ENCODE peak calls at places on chromosomes 5 and 9, in four cellular contexts. Q, V, D and W are unnamed samples.

GRCh38 chr5:76256116-76256889 is 146.8 kb upstream of the IQGAP2 start:
- DNase-seq in Q (peak), V (peak), D (peak), W (peak)

GRCh38 chr9:110591526-110591925 is 12.0 kb upstream of the SVEP1 start:
- DNase-seq in Q (no peak), V (peak), D (no peak), W (no peak)

GRCh38 chr9:125511780-125512179 is 195.2 kb downstream of the MAPKAP1 start:
- DNase-seq in Q (no peak), V (no peak), D (no peak), W (no peak)

GRCh38 chr5:132905938-132906337 is 32.5 kb downstream of the LEAP2 start:
- DNase-seq in Q (no peak), V (peak), D (no peak), W (no peak)

GRCh38 chr5:59287361-59287760 is 606.2 kb downstream of the PDE4D start:
- DNase-seq in Q (no peak), V (no peak), D (peak), W (no peak)

GRCh38 chr9:18981471-18982245 is 51.4 kb downstream of the SAXO1 start:
- DNase-seq in Q (no peak), V (peak), D (no peak), W (no peak)

GRCh38 chr5:144004146-144004545 is 166.3 kb downstream of the YIPF5 start:
- DNase-seq in Q (no peak), V (peak), D (no peak), W (no peak)

GRCh38 chr5:98933446-98934072 is 4.8 kb upstream of the CHD1 start:
- DNase-seq in Q (no peak), V (no peak), D (no peak), W (no peak)

GRCh38 chr9:18798518-18799290 is 234.3 kb downstream of the SAXO1 start:
- DNase-seq in Q (no peak), V (no peak), D (no peak), W (no peak)

GRCh38 chr5:89187883-89188465 is 305.0 kb upstream of the MEF2C start:
- DNase-seq in Q (no peak), V (no peak), D (no peak), W (no peak)

GRCh38 chr5:150789943-150790611 is 11.5 kb downstream of the SMIM3 start:
- DNase-seq in Q (peak), V (peak), D (peak), W (peak)

GRCh38 chr9:123957168-123957721 is 27.3 kb upstream of the DENND1A start:
- DNase-seq in Q (peak), V (no peak), D (no peak), W (no peak)

GRCh38 chr5:59276277-59276647 is 617.3 kb downstream of the PDE4D start:
- DNase-seq in Q (no peak), V (no peak), D (no peak), W (no peak)

GRCh38 chr5:92641031-92641962 is 939.7 kb downstream of the NR2F1-AS1 start:
- DNase-seq in Q (no peak), V (peak), D (no peak), W (peak)

GRCh38 chr9:116516456-116516855 is 170.6 kb upstream of the TRIM32 start:
- DNase-seq in Q (no peak), V (peak), D (no peak), W (no peak)

GRCh38 chr9:123083680-123084079 is 50.2 kb downstream of the GPR21 start:
- DNase-seq in Q (no peak), V (no peak), D (no peak), W (no peak)

GRCh38 chr9:95930314-95930713 is 54.8 kb downstream of the ERCC6L2 start:
- DNase-seq in Q (no peak), V (no peak), D (no peak), W (no peak)

GRCh38 chr9:91220491-91221135 is 141.1 kb downstream of the AUH start:
- DNase-seq in Q (no peak), V (peak), D (no peak), W (no peak)

GRCh38 chr5:34571380-34572041 is 84.6 kb upstream of the RAI14 start:
- DNase-seq in Q (no peak), V (peak), D (no peak), W (no peak)

GRCh38 chr5:181258576-181258975 is 2.4 kb downstream of the TRIM52 start:
- DNase-seq in Q (no peak), V (no peak), D (no peak), W (no peak)

GRCh38 chr9:120892748-120893584 is 16.0 kb upstream of the PHF19 start:
- DNase-seq in Q (no peak), V (peak), D (no peak), W (no peak)

GRCh38 chr5:107112207-107112606 is 558.5 kb downstream of the EFNA5 start:
- DNase-seq in Q (peak), V (no peak), D (no peak), W (no peak)

GRCh38 chr9:91864372-91864771 is 85.7 kb downstream of the ROR2 start:
- DNase-seq in Q (no peak), V (no peak), D (no peak), W (no peak)

GRCh38 chr5:112415552-112415951 is 3.5 kb downstream of the EPB41L4A start:
- DNase-seq in Q (no peak), V (no peak), D (no peak), W (no peak)

GRCh38 chr9:129480705-129481104 is 140.2 kb downstream of the C9orf50 start:
- DNase-seq in Q (no peak), V (no peak), D (no peak), W (no peak)

GRCh38 chr9:129481424-129481823 is 139.5 kb downstream of the C9orf50 start:
- DNase-seq in Q (no peak), V (no peak), D (no peak), W (no peak)

GRCh38 chr9:129481824-129482511 is 138.9 kb downstream of the C9orf50 start:
- DNase-seq in Q (peak), V (peak), D (no peak), W (peak)

GRCh38 chr9:129479217-129480011 is 141.5 kb downstream of the C9orf50 start:
- DNase-seq in Q (no peak), V (no peak), D (no peak), W (no peak)

DNA sequence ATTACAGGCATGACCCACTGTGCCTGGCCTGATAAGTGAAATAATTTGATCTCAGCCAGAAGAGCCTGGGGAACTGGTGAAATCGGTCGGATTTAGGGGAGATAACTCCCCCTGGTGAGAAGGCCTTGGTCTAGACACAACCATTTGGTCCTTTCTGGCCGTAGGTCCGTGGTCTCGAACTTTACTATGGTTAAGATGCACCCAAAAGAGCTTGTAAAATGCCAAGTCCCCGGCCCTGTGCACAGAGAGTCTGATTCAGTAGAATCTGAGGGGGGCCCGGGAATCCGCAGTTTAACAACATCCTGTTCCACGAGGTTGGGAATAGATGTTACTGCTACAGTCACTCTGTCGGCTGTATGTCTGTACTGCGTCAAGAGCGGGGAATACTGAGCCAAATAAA is 140.7 kb downstream of the C9orf50 start:
- DNase-seq in Q (no peak), V (peak), D (no peak), W (no peak)
- TF ChIP-seq CTCF in Q (no peak), V (peak), D (no peak), W (no peak)

DNA sequence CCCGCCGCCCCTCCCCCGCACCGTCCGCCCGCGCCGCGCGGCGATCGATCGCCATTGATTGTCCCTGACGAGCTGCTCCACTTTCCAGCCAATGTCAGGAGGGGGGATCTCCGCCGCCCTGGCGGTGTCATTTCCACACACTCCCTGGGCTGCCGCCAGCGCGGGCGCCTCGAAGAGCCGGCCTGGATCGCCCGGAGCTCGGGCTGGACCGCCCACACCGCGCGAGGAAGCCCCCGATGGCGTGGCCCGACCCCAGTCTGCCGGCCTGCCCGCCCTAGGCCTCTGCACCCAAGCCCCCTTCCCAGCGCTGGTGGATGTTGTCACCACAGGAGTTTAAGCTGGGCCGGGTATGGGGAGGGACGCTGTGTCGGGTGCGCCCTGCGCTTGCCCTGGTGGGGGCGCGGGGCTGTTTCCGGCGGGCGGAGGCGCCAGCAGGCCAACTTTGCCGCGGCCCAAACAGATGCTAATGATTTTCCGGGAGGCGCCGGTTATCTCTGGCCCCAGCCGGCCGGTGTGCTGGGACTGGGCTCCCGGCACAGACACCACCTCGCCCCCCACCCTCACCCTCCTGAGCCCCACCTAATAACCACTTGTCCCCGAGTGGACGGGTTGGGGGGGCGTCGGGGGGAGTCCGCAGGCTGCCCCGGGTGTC is 10.6 kb upstream of the CXXC5 start:
- DNase-seq in Q (peak), V (peak), D (peak), W (peak)
- TF ChIP-seq CTCF in Q (peak), V (peak), D (peak), W (no peak)

GRCh38 chr5:51995773-51996306 is 612.6 kb downstream of the ISL1 start:
- DNase-seq in Q (no peak), V (no peak), D (no peak), W (peak)
- TF ChIP-seq CTCF in Q (no peak), V (no peak), D (no peak), W (no peak)

GRCh38 chr9:2987679-2988078 is 143.8 kb upstream of the PUM3 start:
- DNase-seq in Q (no peak), V (no peak), D (no peak), W (no peak)

GRCh38 chr9:2992427-2992826 is 148.5 kb upstream of the PUM3 start:
- DNase-seq in Q (no peak), V (no peak), D (no peak), W (no peak)

GRCh38 chr9:2985343-2985742 is 141.4 kb upstream of the PUM3 start:
- DNase-seq in Q (no peak), V (no peak), D (no peak), W (no peak)

DNA sequence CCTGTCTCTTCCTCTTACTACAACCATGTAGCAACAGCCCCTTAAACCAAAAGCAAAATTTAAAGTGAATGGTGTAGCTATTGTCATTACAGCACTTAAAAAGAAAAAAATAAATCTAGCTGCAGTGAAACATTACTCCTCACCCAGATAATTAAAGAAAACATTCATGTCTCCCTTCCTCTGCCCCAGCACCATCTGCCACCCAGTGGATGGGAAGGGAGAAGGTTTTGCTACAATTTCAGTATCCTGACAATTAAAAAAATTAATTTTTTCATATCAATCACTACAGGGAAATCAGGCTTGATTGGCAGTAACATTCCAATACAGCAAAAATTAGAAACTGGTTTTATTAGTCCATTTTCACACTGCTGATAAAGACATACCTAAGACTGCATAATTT is 147.4 kb upstream of the PUM3 start:
- DNase-seq in Q (no peak), V (peak), D (no peak), W (no peak)
- TF ChIP-seq CTCF in Q (no peak), V (peak), D (no peak), W (no peak)

DNA sequence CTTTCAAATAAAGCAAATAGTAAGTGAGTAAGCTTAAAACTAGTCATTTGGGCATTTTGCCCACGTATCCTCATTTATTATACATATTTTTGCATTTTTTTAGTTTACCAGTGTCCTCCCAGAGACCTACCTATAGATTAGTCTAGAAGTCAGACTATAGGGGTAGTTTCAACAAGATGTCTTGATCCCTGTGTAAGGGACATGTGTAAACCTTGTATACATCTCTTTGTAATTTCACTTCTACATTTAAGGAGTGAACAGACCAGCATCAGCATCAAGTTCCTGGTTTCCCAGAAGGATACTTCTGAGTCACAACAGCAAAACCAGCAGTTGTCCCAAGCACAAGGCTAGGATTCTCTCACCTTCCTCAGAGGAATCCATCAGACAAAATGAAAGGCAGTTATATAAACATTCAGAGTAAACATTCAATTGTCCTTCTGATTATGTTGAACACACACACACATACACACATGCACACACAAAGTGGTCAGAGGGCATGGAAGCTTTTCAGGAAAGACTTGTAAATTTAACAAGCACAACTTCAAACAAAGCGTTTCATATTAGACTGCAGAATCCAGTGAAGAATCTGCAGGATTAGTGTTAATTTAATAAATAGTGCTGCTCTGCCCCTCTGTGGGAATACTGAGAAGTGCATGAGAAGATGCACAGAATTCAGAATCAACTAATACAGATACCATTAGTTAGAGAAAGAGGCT is 55.4 kb downstream of the HINT1 start:
- DNase-seq in Q (peak), V (peak), D (no peak), W (peak)
- TF ChIP-seq CTCF in Q (peak), V (peak), D (peak), W (peak)

GRCh38 chr5:60718186-60718892 is 18.4 kb upstream of the DEPDC1B start:
- DNase-seq in Q (no peak), V (no peak), D (no peak), W (no peak)

GRCh38 chr5:60724126-60724525 is 24.2 kb upstream of the DEPDC1B start:
- DNase-seq in Q (no peak), V (no peak), D (no peak), W (no peak)

GRCh38 chr5:60722416-60722815 is 22.4 kb upstream of the DEPDC1B start:
- DNase-seq in Q (no peak), V (no peak), D (no peak), W (no peak)

DNA sequence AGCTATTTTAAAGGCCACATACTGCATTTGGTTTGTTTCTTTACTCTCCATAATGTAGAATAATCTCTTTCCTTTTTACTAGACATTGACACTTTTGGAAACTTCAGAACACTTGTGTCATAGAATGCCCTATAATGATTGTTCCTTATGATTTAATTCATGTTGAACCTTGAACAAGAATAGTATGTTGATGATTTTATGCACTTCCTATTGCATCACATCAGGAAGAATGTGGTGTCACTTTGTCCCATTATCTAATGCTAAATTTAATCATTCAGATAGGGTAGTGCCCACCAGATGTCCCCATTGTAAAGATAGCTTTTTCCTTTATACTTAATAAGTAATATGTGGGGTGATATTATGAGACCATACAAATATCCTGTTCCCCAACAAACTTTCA is 19.4 kb upstream of the DEPDC1B start:
- DNase-seq in Q (no peak), V (no peak), D (no peak), W (no peak)
- TF ChIP-seq CTCF in Q (no peak), V (no peak), D (no peak), W (no peak)